ENCODE peak calls at places on chromosomes 4 and X, in six cellular contexts. A is head of caudate nucleus; P is tibial nerve; G is CD4-positive, alpha-beta memory T cell; E is NCI-H524 treated with DMSO at 0.1 percent for 48 hours; N is mesenchymal stem cell. J is an unnamed sample.

GRCh38 chr4:67892253-67892652 is 8.5 kb upstream of the TMPRSS11D start:
- DNase-seq in A (no peak), P (no peak), G (no peak), E (no peak), N (no peak), J (no peak)

GRCh38 chr4:54961357-54961975 is 163.9 kb downstream of the KDR start:
- DNase-seq in A (no peak), P (no peak), G (no peak), E (peak), N (peak), J (no peak)

GRCh38 chr4:88225216-88226107 is 58.9 kb downstream of the PPM1K start:
- DNase-seq in A (no peak), P (no peak), G (no peak), E (no peak), N (peak), J (no peak)

GRCh38 chrX:71111141-71111843 is at the start of gene IL2RG:
- DNase-seq in A (no peak), P (no peak), G (peak), E (no peak), N (no peak), J (no peak)

GRCh38 chr4:140937866-140938265 is 181.7 kb upstream of the TBC1D9 start:
- DNase-seq in A (no peak), P (no peak), G (no peak), E (no peak), N (peak), J (peak)

GRCh38 chr4:8766610-8767009 is 105.0 kb downstream of the HMX1 start:
- DNase-seq in A (no peak), P (no peak), G (no peak), E (no peak), N (no peak), J (no peak)

GRCh38 chr4:6972375-6972650 is 62.7 kb downstream of the TBC1D14 start:
- DNase-seq in A (no peak), P (no peak), G (no peak), E (no peak), N (no peak), J (no peak)

GRCh38 chrX:120753413-120754251 is 122.0 kb downstream of the CT47B1 start:
- DNase-seq in A (no peak), P (no peak), G (no peak), E (no peak), N (no peak), J (no peak)

GRCh38 chrX:10239611-10240064 is 82.9 kb downstream of the CLCN4 start:
- DNase-seq in A (no peak), P (peak), G (no peak), E (no peak), N (peak), J (no peak)

GRCh38 chr4:137307806-137308205 is 224.5 kb downstream of the PCDH18 start:
- DNase-seq in A (no peak), P (peak), G (no peak), E (no peak), N (no peak), J (no peak)

GRCh38 chr4:107740950-107741701 is 21.1 kb upstream of the PAPSS1 start:
- DNase-seq in A (no peak), P (peak), G (no peak), E (no peak), N (peak), J (peak)

GRCh38 chr4:76984127-76984526 is 34.6 kb downstream of the SEPTIN11 start:
- DNase-seq in A (no peak), P (no peak), G (peak), E (no peak), N (peak), J (no peak)

GRCh38 chr4:121822796-121823504 is 733 bp downstream of the CCNA2 start:
- DNase-seq in A (peak), P (no peak), G (peak), E (no peak), N (peak), J (peak)

GRCh38 chr4:185192059-185192458 is 11.7 kb downstream of the CFAP97 start:
- DNase-seq in A (no peak), P (no peak), G (no peak), E (no peak), N (no peak), J (no peak)

GRCh38 chrX:119549327-119550016 is 15.7 kb downstream of the STEEP1 start:
- DNase-seq in A (no peak), P (no peak), G (no peak), E (peak), N (no peak), J (no peak)

GRCh38 chrX:68878977-68879376 is 50.2 kb downstream of the EFNB1 start:
- DNase-seq in A (no peak), P (no peak), G (no peak), E (no peak), N (no peak), J (no peak)